ENCODE peak calls at places on chromosome 20, in four cellular contexts. One of them, this sample, is unnamed.
A peak's percentile ranks its signal among the peaks of the same experiment; 100 is the strongest.

GRCh38 chr20:44979090-44979621 is 12.8 kb downstream of the STK4 start:
- DNase-seq in astrocyte: peak; percentile 53
- DNase-seq in lower lobe of right lung: no peak
- DNase-seq in CD4-positive, CD25-positive, alpha-beta regulatory T cell: peak; percentile 70
- DNase-seq in this sample: no peak

GRCh38 chr20:38631155-38632022 is 29.8 kb downstream of the ARHGAP40 start:
- DNase-seq in astrocyte: peak; percentile 69
- DNase-seq in lower lobe of right lung: no peak
- DNase-seq in CD4-positive, CD25-positive, alpha-beta regulatory T cell: no peak
- DNase-seq in this sample: no peak

GRCh38 chr20:33679758-33680485 is 5.7 kb upstream of the NECAB3 start:
- DNase-seq in astrocyte: no peak
- DNase-seq in lower lobe of right lung: no peak
- DNase-seq in CD4-positive, CD25-positive, alpha-beta regulatory T cell: no peak
- DNase-seq in this sample: no peak

GRCh38 chr20:49661560-49662329 is 51.9 kb downstream of the B4GALT5 start:
- DNase-seq in astrocyte: no peak
- DNase-seq in lower lobe of right lung: no peak
- DNase-seq in CD4-positive, CD25-positive, alpha-beta regulatory T cell: no peak
- DNase-seq in this sample: no peak

GRCh38 chr20:18943542-18943941 is 130.0 kb downstream of the SCP2D1 start:
- DNase-seq in astrocyte: no peak
- DNase-seq in lower lobe of right lung: no peak
- DNase-seq in CD4-positive, CD25-positive, alpha-beta regulatory T cell: no peak
- DNase-seq in this sample: no peak

GRCh38 chr20:59668926-59669325 is 64.6 kb downstream of the PHACTR3 start:
- DNase-seq in astrocyte: no peak
- DNase-seq in lower lobe of right lung: no peak
- DNase-seq in CD4-positive, CD25-positive, alpha-beta regulatory T cell: no peak
- DNase-seq in this sample: no peak

GRCh38 chr20:17721802-17722486 is 22.2 kb downstream of the BANF2 start:
- DNase-seq in astrocyte: no peak
- DNase-seq in lower lobe of right lung: no peak
- DNase-seq in CD4-positive, CD25-positive, alpha-beta regulatory T cell: no peak
- DNase-seq in this sample: no peak

GRCh38 chr20:60365063-60365640 is 406.9 kb downstream of the CDH26 start:
- DNase-seq in astrocyte: no peak
- DNase-seq in lower lobe of right lung: no peak
- DNase-seq in CD4-positive, CD25-positive, alpha-beta regulatory T cell: no peak
- DNase-seq in this sample: no peak

GRCh38 chr20:1388253-1388652 is 4.6 kb downstream of the FKBP1A start:
- DNase-seq in astrocyte: no peak
- DNase-seq in lower lobe of right lung: no peak
- DNase-seq in CD4-positive, CD25-positive, alpha-beta regulatory T cell: no peak
- DNase-seq in this sample: no peak

GRCh38 chr20:22227301-22227700 is 357.1 kb downstream of the FOXA2 start:
- DNase-seq in astrocyte: no peak
- DNase-seq in lower lobe of right lung: no peak
- DNase-seq in CD4-positive, CD25-positive, alpha-beta regulatory T cell: no peak
- DNase-seq in this sample: no peak

GRCh38 chr20:11496382-11496781 is 421.3 kb upstream of the BTBD3 start:
- DNase-seq in astrocyte: peak; percentile 33
- DNase-seq in lower lobe of right lung: no peak
- DNase-seq in CD4-positive, CD25-positive, alpha-beta regulatory T cell: no peak
- DNase-seq in this sample: no peak

GRCh38 chr20:37417857-37418501 is 72.0 kb downstream of the SRC start:
- DNase-seq in astrocyte: peak; percentile 36
- DNase-seq in lower lobe of right lung: no peak
- DNase-seq in CD4-positive, CD25-positive, alpha-beta regulatory T cell: no peak
- DNase-seq in this sample: no peak

GRCh38 chr20:47343007-47343472 is 13.5 kb downstream of the ZMYND8 start:
- DNase-seq in astrocyte: no peak
- DNase-seq in lower lobe of right lung: no peak
- DNase-seq in CD4-positive, CD25-positive, alpha-beta regulatory T cell: no peak
- DNase-seq in this sample: no peak

GRCh38 chr20:46698788-46699187 is 9.5 kb upstream of the TP53RK start:
- DNase-seq in astrocyte: no peak
- DNase-seq in lower lobe of right lung: no peak
- DNase-seq in CD4-positive, CD25-positive, alpha-beta regulatory T cell: no peak
- DNase-seq in this sample: no peak

GRCh38 chr20:22797103-22797502 is 212.7 kb upstream of the FOXA2 start:
- DNase-seq in astrocyte: peak; percentile 23
- DNase-seq in lower lobe of right lung: no peak
- DNase-seq in CD4-positive, CD25-positive, alpha-beta regulatory T cell: no peak
- DNase-seq in this sample: no peak

GRCh38 chr20:1324598-1325172 is 4.3 kb downstream of the SDCBP2 start:
- DNase-seq in astrocyte: peak; percentile 73
- DNase-seq in lower lobe of right lung: no peak
- DNase-seq in CD4-positive, CD25-positive, alpha-beta regulatory T cell: peak; percentile 30
- DNase-seq in this sample: no peak

GRCh38 chr20:11012975-11013374 is 339.2 kb upstream of the JAG1 start:
- DNase-seq in astrocyte: peak; percentile 64
- DNase-seq in lower lobe of right lung: no peak
- DNase-seq in CD4-positive, CD25-positive, alpha-beta regulatory T cell: no peak
- DNase-seq in this sample: no peak

DNA sequence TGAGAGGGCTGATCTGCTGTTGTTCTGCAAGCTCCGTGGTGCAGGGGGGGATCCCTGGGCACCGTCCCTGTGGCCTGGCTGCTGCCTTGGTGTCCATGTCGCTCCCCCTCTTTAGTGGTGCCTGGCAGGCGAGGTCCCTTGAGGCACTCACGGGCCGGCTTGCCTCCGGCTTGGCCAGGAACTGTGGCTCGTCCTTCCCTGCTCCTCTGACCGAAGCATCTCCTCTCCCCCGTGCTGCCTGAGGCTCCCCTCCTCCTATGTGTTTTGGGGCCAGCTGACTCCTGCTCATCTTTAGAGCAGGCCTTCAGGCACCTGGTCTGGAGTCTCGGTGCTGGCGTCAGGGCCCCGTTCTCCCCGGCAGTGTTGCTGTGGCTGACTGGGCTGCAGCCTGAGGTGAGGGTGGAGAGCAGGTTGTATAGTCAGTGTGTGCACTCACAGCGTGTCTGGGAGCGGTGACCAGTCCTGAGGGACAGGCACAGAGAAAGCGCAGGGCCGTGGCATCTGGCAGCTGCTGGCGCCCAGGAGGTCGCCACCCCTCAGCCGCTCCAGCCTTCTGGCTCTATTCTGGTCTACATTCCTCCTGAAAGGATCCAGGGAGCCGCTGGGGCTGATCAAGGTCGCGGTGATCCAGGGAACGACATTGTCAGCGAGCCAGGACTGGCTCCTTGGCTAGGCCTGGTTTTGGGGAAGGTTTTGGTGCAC is 43.7 kb downstream of the PYGB start:
- DNase-seq in astrocyte: no peak
- DNase-seq in lower lobe of right lung: no peak
- DNase-seq in CD4-positive, CD25-positive, alpha-beta regulatory T cell: no peak
- DNase-seq in this sample: no peak
- H3K27ac ChIP-seq in astrocyte: no peak overlapping the region
- H3K27ac ChIP-seq in lower lobe of right lung: no peak overlapping the region
- H3K27ac ChIP-seq in CD4-positive, CD25-positive, alpha-beta regulatory T cell: no peak overlapping the region
- H3K27ac ChIP-seq in this sample: no peak overlapping the region

GRCh38 chr20:32089637-32090330 is 19.7 kb upstream of the TM9SF4 start:
- DNase-seq in astrocyte: no peak
- DNase-seq in lower lobe of right lung: no peak
- DNase-seq in CD4-positive, CD25-positive, alpha-beta regulatory T cell: no peak
- DNase-seq in this sample: no peak
- H3K36me3 ChIP-seq in astrocyte: no peaks in the 10 kb centered on the region
- H3K36me3 ChIP-seq in lower lobe of right lung: peaks cover 15% of the 10 kb centered on the region
- H3K36me3 ChIP-seq in CD4-positive, CD25-positive, alpha-beta regulatory T cell: no peaks in the 10 kb centered on the region
- H3K36me3 ChIP-seq in this sample: no peaks in the 10 kb centered on the region

DNA sequence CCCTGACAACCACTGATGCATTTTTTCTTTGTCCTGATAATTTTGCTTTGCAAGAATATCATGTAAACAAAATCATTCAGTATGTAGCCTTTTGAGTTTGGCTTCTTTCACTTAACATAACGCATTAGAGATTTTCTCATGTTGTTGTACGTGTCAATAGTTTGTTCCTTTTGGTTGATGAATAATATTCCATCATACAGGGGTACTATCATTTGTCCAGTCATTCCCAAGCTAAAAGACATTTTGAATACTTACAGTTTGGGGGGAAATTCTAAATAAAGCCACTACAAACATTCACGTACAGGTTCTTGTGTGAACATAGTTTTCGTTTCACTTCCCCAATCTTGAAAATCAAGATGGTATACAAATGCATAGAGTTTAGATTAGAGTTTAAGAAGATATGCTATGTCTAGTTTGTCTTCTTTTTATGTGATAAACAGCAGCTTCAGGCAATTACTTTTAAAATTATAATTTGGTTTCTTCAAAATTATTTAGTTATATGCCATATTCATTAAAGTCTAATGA is 5.2 kb downstream of the HAO1 start:
- DNase-seq in astrocyte: no peak
- DNase-seq in lower lobe of right lung: no peak
- DNase-seq in CD4-positive, CD25-positive, alpha-beta regulatory T cell: no peak
- DNase-seq in this sample: no peak
- H3K27ac ChIP-seq in astrocyte: no peak overlapping the region
- H3K27ac ChIP-seq in lower lobe of right lung: no peak overlapping the region
- H3K27ac ChIP-seq in CD4-positive, CD25-positive, alpha-beta regulatory T cell: no peak overlapping the region
- H3K27ac ChIP-seq in this sample: no peak overlapping the region

DNA sequence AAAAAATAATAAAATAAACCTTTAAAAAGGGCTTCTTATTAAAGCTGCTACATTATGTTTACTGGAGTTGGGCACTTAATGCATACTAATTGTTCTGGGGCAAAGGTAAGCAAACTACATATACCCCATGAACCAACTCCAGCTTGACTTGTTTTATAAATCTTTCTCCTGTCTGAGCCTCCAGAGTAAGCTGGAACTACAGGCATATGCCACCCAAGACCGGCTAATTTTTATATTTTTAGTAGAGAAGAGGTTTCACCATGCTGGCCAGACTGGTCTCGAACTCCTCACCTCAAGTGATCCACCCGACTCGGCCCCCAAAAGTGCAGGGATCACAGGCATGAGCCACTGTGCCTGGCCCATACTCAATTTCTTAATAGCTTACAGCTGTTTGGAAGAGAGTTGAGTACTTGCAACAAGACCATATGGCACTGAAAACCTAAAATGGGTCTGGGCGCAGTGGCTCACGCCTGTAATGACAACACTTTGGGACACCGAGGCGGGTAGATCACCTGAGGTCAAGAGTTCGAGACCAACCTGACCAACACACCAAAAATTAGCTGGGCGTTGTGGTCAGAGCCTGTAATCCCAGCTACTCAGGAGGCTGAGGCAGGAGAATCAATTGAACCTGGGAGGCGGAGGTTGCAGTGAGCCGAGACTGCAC is 19.9 kb downstream of the ROMO1 start:
- DNase-seq in astrocyte: no peak
- DNase-seq in lower lobe of right lung: no peak
- DNase-seq in CD4-positive, CD25-positive, alpha-beta regulatory T cell: no peak
- DNase-seq in this sample: no peak
- H3K36me3 ChIP-seq in astrocyte: peaks cover 85% of the 10 kb centered on the region
- H3K36me3 ChIP-seq in lower lobe of right lung: peaks cover 100% of the 10 kb centered on the region
- H3K36me3 ChIP-seq in CD4-positive, CD25-positive, alpha-beta regulatory T cell: peaks cover 94% of the 10 kb centered on the region
- H3K36me3 ChIP-seq in this sample: peaks cover 100% of the 10 kb centered on the region

GRCh38 chr20:2984028-2984501 is 59.4 kb upstream of the GNRH2 start:
- DNase-seq in astrocyte: no peak
- DNase-seq in lower lobe of right lung: no peak
- DNase-seq in CD4-positive, CD25-positive, alpha-beta regulatory T cell: no peak
- DNase-seq in this sample: no peak
- H3K27ac ChIP-seq in astrocyte: no peak overlapping the region
- H3K27ac ChIP-seq in lower lobe of right lung: no peak overlapping the region
- H3K27ac ChIP-seq in CD4-positive, CD25-positive, alpha-beta regulatory T cell: peak overlapping the region; percentile 62
- H3K27ac ChIP-seq in this sample: peak overlapping the region; percentile 13

GRCh38 chr20:62305765-62306431 is 3.1 kb downstream of the ADRM1 start:
- DNase-seq in astrocyte: no peak
- DNase-seq in lower lobe of right lung: no peak
- DNase-seq in CD4-positive, CD25-positive, alpha-beta regulatory T cell: no peak
- DNase-seq in this sample: peak; percentile 23

GRCh38 chr20:62307226-62308101 is 4.7 kb downstream of the ADRM1 start:
- DNase-seq in astrocyte: no peak
- DNase-seq in lower lobe of right lung: no peak
- DNase-seq in CD4-positive, CD25-positive, alpha-beta regulatory T cell: no peak
- DNase-seq in this sample: no peak

GRCh38 chr20:62305149-62305764 is 2.5 kb downstream of the ADRM1 start:
- DNase-seq in astrocyte: no peak
- DNase-seq in lower lobe of right lung: no peak
- DNase-seq in CD4-positive, CD25-positive, alpha-beta regulatory T cell: no peak
- DNase-seq in this sample: no peak

GRCh38 chr20:62308102-62308822 is 5.5 kb downstream of the ADRM1 start:
- DNase-seq in astrocyte: no peak
- DNase-seq in lower lobe of right lung: no peak
- DNase-seq in CD4-positive, CD25-positive, alpha-beta regulatory T cell: no peak
- DNase-seq in this sample: no peak

GRCh38 chr20:62306440-62307187 is 3.8 kb downstream of the ADRM1 start:
- DNase-seq in astrocyte: no peak
- DNase-seq in lower lobe of right lung: no peak
- DNase-seq in CD4-positive, CD25-positive, alpha-beta regulatory T cell: no peak
- DNase-seq in this sample: no peak
- H3K36me3 ChIP-seq in astrocyte: peaks cover 14% of the 10 kb centered on the region
- H3K36me3 ChIP-seq in lower lobe of right lung: peaks cover 73% of the 10 kb centered on the region
- H3K36me3 ChIP-seq in CD4-positive, CD25-positive, alpha-beta regulatory T cell: peaks cover 41% of the 10 kb centered on the region
- H3K36me3 ChIP-seq in this sample: no peaks in the 10 kb centered on the region

DNA sequence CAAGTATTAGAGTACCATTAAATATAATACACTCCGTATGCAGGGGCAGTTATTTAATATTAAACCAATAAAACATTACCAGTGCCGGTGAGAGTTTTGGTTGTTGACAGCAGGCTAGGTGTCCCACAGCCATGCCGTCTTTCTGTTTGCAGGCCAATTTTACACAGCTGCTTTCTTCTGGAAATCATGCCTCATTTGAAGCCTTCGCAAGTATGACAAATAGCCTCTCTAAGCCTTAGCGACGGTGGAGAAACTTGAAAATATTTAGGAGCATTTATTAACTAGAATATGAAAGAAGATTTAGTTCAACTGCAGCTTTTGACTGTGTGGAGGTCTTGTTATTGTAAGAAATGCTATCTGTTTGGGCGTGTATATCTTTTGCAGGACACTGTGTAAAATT is 226.0 kb downstream of the BMP2 start:
- DNase-seq in astrocyte: peak; percentile 27
- DNase-seq in lower lobe of right lung: no peak
- DNase-seq in CD4-positive, CD25-positive, alpha-beta regulatory T cell: no peak
- DNase-seq in this sample: no peak
- H3K27ac ChIP-seq in astrocyte: no peak overlapping the region
- H3K27ac ChIP-seq in lower lobe of right lung: no peak overlapping the region
- H3K27ac ChIP-seq in CD4-positive, CD25-positive, alpha-beta regulatory T cell: no peak overlapping the region
- H3K27ac ChIP-seq in this sample: no peak overlapping the region

DNA sequence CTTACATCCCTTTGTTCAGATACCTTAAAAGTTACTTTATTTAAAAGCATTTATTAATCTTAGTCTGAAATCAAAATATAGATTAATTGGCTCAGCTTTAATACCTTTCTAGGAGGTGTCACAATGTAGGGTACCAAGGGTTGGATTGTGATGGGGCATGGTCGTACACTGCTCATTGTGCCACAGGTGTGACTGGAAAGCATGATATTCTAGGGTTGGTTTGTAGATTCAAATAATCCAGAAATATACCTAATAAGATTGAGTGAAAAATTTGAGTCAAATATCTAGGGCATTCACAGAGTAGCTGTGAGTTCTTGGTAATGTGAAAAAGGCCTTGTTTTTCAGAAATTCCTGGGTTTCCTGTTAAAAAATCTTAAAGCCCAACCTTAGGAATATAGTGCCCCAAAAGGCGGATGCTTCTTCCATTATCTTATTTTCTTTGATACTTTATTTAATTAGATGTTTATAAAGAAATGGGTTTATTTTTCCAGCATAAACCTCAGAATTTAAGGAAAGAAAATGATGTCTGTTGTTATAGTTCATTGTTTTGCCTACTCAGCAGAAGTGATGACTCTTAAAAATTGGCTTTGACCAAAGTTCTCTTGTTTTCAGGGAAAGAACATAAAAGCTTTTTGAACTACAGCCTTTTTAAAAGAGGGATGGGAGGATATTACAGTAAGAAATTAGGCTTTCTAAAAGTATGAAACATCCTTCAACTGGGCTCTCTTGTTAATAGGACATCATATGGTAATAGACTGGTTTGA is 4.9 kb downstream of the SRSF6 start:
- DNase-seq in astrocyte: no peak
- DNase-seq in lower lobe of right lung: no peak
- DNase-seq in CD4-positive, CD25-positive, alpha-beta regulatory T cell: no peak
- DNase-seq in this sample: no peak
- H3K36me3 ChIP-seq in astrocyte: peaks cover 73% of the 10 kb centered on the region
- H3K36me3 ChIP-seq in lower lobe of right lung: peaks cover 86% of the 10 kb centered on the region
- H3K36me3 ChIP-seq in CD4-positive, CD25-positive, alpha-beta regulatory T cell: peaks cover 75% of the 10 kb centered on the region
- H3K36me3 ChIP-seq in this sample: peaks cover 83% of the 10 kb centered on the region